ENCODE peak calls at places on chromosomes 7 and 10, in five cellular contexts. F is erythroblast, W is NCI-H1436, U is ACHN, P is activated T-cell treated with anti-CD3 and anti-CD28 coated beads for 4 hours. T is an unnamed sample.

GRCh38 chr10:91159254-91159783 is 61.1 kb upstream of the PCGF5 start:
- DNase-seq in P (no peak), F (no peak), W (no peak), U (no peak), T (no peak)

GRCh38 chr7:73451780-73452398 is 18.3 kb downstream of the FZD9 start:
- DNase-seq in P (no peak), U (peak; percentile 72), F (peak; percentile 78), W (peak; percentile 44), T (no peak)

GRCh38 chr7:47581821-47582747 is at the start of gene TNS3:
- DNase-seq in P (no peak), W (no peak), U (peak; percentile 73), F (peak; percentile 64), T (peak; percentile 60)

GRCh38 chr7:138975343-138976104 is 5.7 kb downstream of the KIAA1549 start:
- DNase-seq in F (no peak), U (no peak), P (no peak), W (peak; percentile 77), T (no peak)

GRCh38 chr7:21782996-21783395 is 162.7 kb downstream of the CDCA7L start:
- DNase-seq in P (no peak), W (peak; percentile 0), U (no peak), F (no peak), T (no peak)

GRCh38 chr7:17234398-17235021 is 63.9 kb upstream of the AHR start:
- DNase-seq in W (no peak), F (peak; percentile 58), U (peak; percentile 99), P (peak; percentile 46), T (no peak)

GRCh38 chr7:142585425-142585824 is 163.8 kb upstream of the PRSS1 start:
- DNase-seq in P (no peak), W (no peak), U (peak; percentile 44), F (no peak), T (no peak)

GRCh38 chr7:151247611-151248176 is 800 bp downstream of the SMARCD3 start:
- DNase-seq in W (no peak), P (no peak), U (no peak), F (no peak), T (no peak)